ENCODE peak calls at places on chromosomes 1 and 21, in four cellular contexts. One of them, this sample, is unnamed.

GRCh38 chr1:54806931-54807611 is 5.9 kb upstream of the TTC22 start:
- DNase-seq in Peyer's patch: peak
- DNase-seq in GM12865: peak
- DNase-seq in BE2C: no peak
- DNase-seq in this sample: no peak

GRCh38 chr1:160129046-160129445 is 13.5 kb downstream of the ATP1A2 start:
- DNase-seq in BE2C: no peak
- DNase-seq in Peyer's patch: no peak
- DNase-seq in GM12865: no peak
- DNase-seq in this sample: no peak

GRCh38 chr1:41013812-41014211 is 7.7 kb downstream of the SLFNL1 start:
- DNase-seq in BE2C: no peak
- DNase-seq in GM12865: no peak
- DNase-seq in Peyer's patch: no peak
- DNase-seq in this sample: no peak

GRCh38 chr1:9907441-9907840 is 2.6 kb downstream of the CTNNBIP1 start:
- DNase-seq in BE2C: no peak
- DNase-seq in GM12865: no peak
- DNase-seq in Peyer's patch: no peak
- DNase-seq in this sample: no peak

GRCh38 chr21:41616063-41616591 is 108.2 kb upstream of the TMPRSS2 start:
- DNase-seq in GM12865: no peak
- DNase-seq in BE2C: no peak
- DNase-seq in Peyer's patch: no peak
- DNase-seq in this sample: peak

GRCh38 chr21:34073749-34074282 is 438 bp downstream of the MRPS6 start:
- DNase-seq in BE2C: peak
- DNase-seq in GM12865: peak
- DNase-seq in Peyer's patch: no peak
- DNase-seq in this sample: no peak

GRCh38 chr1:6016191-6016865 is 24.1 kb upstream of the NPHP4 start:
- DNase-seq in Peyer's patch: no peak
- DNase-seq in GM12865: no peak
- DNase-seq in BE2C: no peak
- DNase-seq in this sample: peak

GRCh38 chr1:87615917-87616316 is 287.2 kb downstream of the LMO4 start:
- DNase-seq in BE2C: no peak
- DNase-seq in GM12865: no peak
- DNase-seq in Peyer's patch: no peak
- DNase-seq in this sample: no peak

GRCh38 chr21:28644762-28645161 is 347.9 kb downstream of the LTN1 start:
- DNase-seq in GM12865: no peak
- DNase-seq in BE2C: no peak
- DNase-seq in Peyer's patch: no peak
- DNase-seq in this sample: no peak

DNA sequence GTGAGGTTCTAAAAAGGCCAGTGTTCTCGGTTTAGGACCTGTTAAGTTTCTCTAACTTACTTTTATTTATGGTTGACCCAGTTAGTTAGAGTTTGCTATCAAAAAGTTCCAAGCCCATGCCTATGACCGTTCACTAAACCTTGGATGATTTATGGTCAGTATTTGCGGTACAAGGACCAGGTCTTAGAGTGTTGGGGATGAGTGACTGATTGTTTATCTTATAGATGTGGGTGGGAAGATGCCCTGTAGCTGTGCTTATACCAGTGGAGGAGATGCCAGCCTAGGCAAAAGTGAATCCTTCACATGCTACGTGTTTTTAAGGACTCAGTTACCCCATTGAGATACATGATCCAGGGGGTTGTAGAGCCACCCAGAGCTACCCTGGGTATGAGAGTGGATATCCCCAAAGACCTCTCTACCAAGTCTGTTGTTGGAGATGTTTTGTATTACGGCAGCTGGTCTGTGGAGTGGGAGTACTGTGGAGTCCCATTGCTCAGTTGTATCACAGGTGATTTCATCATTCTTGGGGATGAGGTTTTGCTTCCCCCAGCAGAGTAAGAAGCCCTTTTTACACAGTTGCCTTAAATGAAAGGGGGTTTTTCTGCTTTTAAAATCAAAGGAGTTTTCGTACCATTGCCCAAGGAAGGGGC is 2.1 kb downstream of the SLC22A15 start:
- DNase-seq in BE2C: no peak
- DNase-seq in Peyer's patch: no peak
- DNase-seq in GM12865: no peak
- DNase-seq in this sample: no peak
- H3K4me3 ChIP-seq in BE2C: no peak
- H3K4me3 ChIP-seq in Peyer's patch: no peak
- H3K4me3 ChIP-seq in GM12865: no peak
- H3K4me3 ChIP-seq in this sample: no peak

GRCh38 chr1:244653439-244654283 is 735 bp downstream of the DESI2 start:
- DNase-seq in BE2C: no peak
- DNase-seq in GM12865: no peak
- DNase-seq in Peyer's patch: peak
- DNase-seq in this sample: no peak

GRCh38 chr1:244654284-244655038 is 1.5 kb downstream of the DESI2 start:
- DNase-seq in Peyer's patch: no peak
- DNase-seq in GM12865: no peak
- DNase-seq in BE2C: no peak
- DNase-seq in this sample: no peak

GRCh38 chr1:244652699-244653438 is at the start of gene DESI2:
- DNase-seq in GM12865: peak
- DNase-seq in Peyer's patch: peak
- DNase-seq in BE2C: peak
- DNase-seq in this sample: peak

GRCh38 chr1:244657421-244657820 is 4.5 kb downstream of the DESI2 start:
- DNase-seq in GM12865: no peak
- DNase-seq in BE2C: no peak
- DNase-seq in Peyer's patch: no peak
- DNase-seq in this sample: no peak

DNA sequence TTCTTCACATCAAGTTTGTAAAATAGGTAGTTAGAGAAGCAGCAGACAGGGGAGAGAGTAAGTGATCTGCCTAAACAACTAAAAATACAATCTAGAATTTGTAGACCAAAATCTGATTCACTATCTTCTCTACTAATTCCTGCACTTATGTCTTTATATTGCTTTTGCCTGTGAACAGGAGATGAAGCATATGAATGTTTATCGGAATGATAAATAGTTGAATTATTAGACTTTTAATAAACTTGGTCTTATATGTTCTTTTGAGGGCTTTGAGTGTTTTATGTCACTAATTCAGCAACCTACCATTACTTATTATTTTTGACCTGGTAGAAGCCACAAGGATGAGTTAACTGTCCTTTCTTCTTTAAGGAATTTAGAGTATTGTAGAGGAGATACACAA is 2.3 kb downstream of the DESI2 start:
- DNase-seq in Peyer's patch: no peak
- DNase-seq in GM12865: no peak
- DNase-seq in BE2C: no peak
- DNase-seq in this sample: no peak
- H3K4me3 ChIP-seq in Peyer's patch: no peak
- H3K4me3 ChIP-seq in GM12865: no peak
- H3K4me3 ChIP-seq in BE2C: peak
- H3K4me3 ChIP-seq in this sample: no peak

GRCh38 chr1:234979316-234980223 is 149.1 kb downstream of the TOMM20 start:
- DNase-seq in BE2C: no peak
- DNase-seq in GM12865: peak
- DNase-seq in Peyer's patch: peak
- DNase-seq in this sample: no peak
- H3K4me3 ChIP-seq in BE2C: no peak
- H3K4me3 ChIP-seq in GM12865: peak
- H3K4me3 ChIP-seq in Peyer's patch: no peak
- H3K4me3 ChIP-seq in this sample: no peak

DNA sequence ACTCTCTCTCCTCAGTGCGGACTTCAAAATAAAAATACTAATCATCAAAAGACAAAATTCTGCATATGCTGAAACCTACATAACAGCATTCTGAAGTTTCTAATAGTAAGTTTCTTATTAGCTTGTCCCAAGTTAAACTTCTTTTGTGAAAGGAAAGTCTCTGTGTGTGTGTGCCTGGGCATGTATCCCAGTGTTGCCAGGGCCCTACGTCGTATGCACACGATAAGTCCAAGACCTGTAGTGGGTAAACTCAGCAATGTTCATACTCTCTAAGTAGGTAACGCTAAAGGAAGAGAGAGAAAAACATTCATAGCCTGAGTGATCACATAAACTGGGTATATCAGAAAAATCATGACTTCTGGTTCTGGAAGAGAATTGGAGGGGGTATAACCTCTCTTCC is 465.7 kb downstream of the SMYD3 start:
- DNase-seq in GM12865: no peak
- DNase-seq in Peyer's patch: no peak
- DNase-seq in BE2C: no peak
- DNase-seq in this sample: no peak
- H3K4me3 ChIP-seq in GM12865: no peak
- H3K4me3 ChIP-seq in Peyer's patch: no peak
- H3K4me3 ChIP-seq in BE2C: no peak
- H3K4me3 ChIP-seq in this sample: no peak